ENCODE peak calls at places on chromosomes 1 and 21, in six cellular contexts. B, J, L, Z, T and K are unnamed samples.

GRCh38 chr1:205348559-205349477 is 7.9 kb downstream of the KLHDC8A start:
- DNase-seq in J (no peak), B (no peak), T (no peak), Z (no peak), L (no peak), K (no peak)

GRCh38 chr1:234001817-234002216 is 97.3 kb downstream of the SLC35F3 start:
- DNase-seq in B (no peak), J (no peak), Z (no peak), T (no peak), L (no peak), K (no peak)

GRCh38 chr21:17554619-17555472 is 42.0 kb downstream of the CXADR start:
- DNase-seq in B (no peak), T (no peak), Z (no peak), J (peak; percentile 10), L (peak; percentile 35), K (no peak)

GRCh38 chr21:35635261-35635660 is 425.1 kb downstream of the SETD4 start:
- DNase-seq in B (no peak), J (peak; percentile 94), T (no peak), Z (no peak), L (peak; percentile 98), K (no peak)

GRCh38 chr1:67792756-67793475 is 40.4 kb downstream of the GNG12 start:
- DNase-seq in B (no peak), Z (no peak), J (peak; percentile 37), L (no peak), T (no peak), K (no peak)

GRCh38 chr1:209590405-209590804 is 6.9 kb downstream of the CAMK1G start:
- DNase-seq in J (no peak), Z (no peak), T (no peak), L (peak; percentile 40), B (peak; percentile 54), K (no peak)

GRCh38 chr1:209884665-209885117 is 53.3 kb upstream of the SYT14 start:
- DNase-seq in T (peak; percentile 32), B (no peak), Z (no peak), L (peak; percentile 100), J (peak; percentile 99), K (no peak)

GRCh38 chr1:174884001-174884400 is 115.7 kb upstream of the CACYBP start:
- DNase-seq in B (no peak), Z (no peak), T (no peak), J (no peak), L (no peak), K (no peak)

GRCh38 chr1:39632491-39633417 is 6.7 kb downstream of the HEYL start:
- DNase-seq in B (peak; percentile 79), T (no peak), L (peak; percentile 55), J (peak; percentile 53), Z (no peak), K (no peak)

GRCh38 chr1:198228925-198229324 is 72.1 kb downstream of the NEK7 start:
- DNase-seq in Z (no peak), L (no peak), J (no peak), T (no peak), B (no peak), K (no peak)

GRCh38 chr21:42668193-42668592 is 14.8 kb downstream of the PDE9A start:
- DNase-seq in L (no peak), B (no peak), Z (no peak), T (no peak), J (no peak), K (no peak)

GRCh38 chr1:115330480-115331013 is 7.5 kb downstream of the NGF start:
- DNase-seq in T (no peak), J (peak; percentile 96), Z (no peak), B (no peak), L (peak; percentile 98), K (no peak)

GRCh38 chr1:192994141-192994540 is 65.0 kb downstream of the UCHL5 start:
- DNase-seq in T (no peak), B (no peak), Z (no peak), J (no peak), L (no peak), K (no peak)

GRCh38 chr1:6239950-6240768 is 3.8 kb upstream of the HES3 start:
- DNase-seq in J (peak; percentile 36), B (no peak), L (peak; percentile 82), T (no peak), Z (no peak), K (no peak)

GRCh38 chr1:54973205-54973921 is 7.1 kb upstream of the TMEM61 start:
- DNase-seq in B (no peak), J (peak; percentile 21), Z (no peak), T (peak; percentile 10), L (peak; percentile 47), K (no peak)

GRCh38 chr1:232114985-232115384 is 488.4 kb downstream of the DISC1 start:
- DNase-seq in L (no peak), J (no peak), Z (no peak), B (no peak), T (no peak), K (no peak)

GRCh38 chr1:216314369-216315095 is 108.7 kb downstream of the USH2A start:
- DNase-seq in B (no peak), J (peak; percentile 48), Z (no peak), L (peak; percentile 12), T (no peak), K (no peak)

GRCh38 chr1:220184503-220184902 is 87.8 kb downstream of the RAB3GAP2 start:
- DNase-seq in Z (no peak), B (no peak), L (no peak), T (no peak), J (peak; percentile 57), K (no peak)

GRCh38 chr1:26094076-26094669 is 17.5 kb upstream of the PDIK1L start:
- DNase-seq in J (peak; percentile 12), L (no peak), B (no peak), Z (no peak), T (no peak), K (no peak)

GRCh38 chr1:112319371-112320034 is 76.5 kb upstream of the CTTNBP2NL start:
- DNase-seq in B (no peak), L (no peak), J (no peak), T (no peak), Z (no peak), K (no peak)

GRCh38 chr21:38997051-38997450 is 186.2 kb downstream of the PSMG1 start:
- DNase-seq in B (no peak), T (no peak), L (no peak), Z (no peak), J (no peak), K (no peak)

GRCh38 chr1:46333300-46334029 is 7.1 kb upstream of the NSUN4 start:
- DNase-seq in B (peak; percentile 38), Z (no peak), T (peak; percentile 48), L (peak; percentile 46), J (peak; percentile 31), K (peak; percentile 34)
- TF ChIP-seq CTCF in B (no peak), Z (no peak), T (peak; percentile 45), L (peak; percentile 33), J (peak; percentile 38), K (peak; percentile 58)

GRCh38 chr1:90475623-90476022 is 241.5 kb downstream of the BARHL2 start:
- DNase-seq in T (no peak), L (no peak), Z (no peak), B (no peak), J (peak; percentile 1), K (no peak)
- TF ChIP-seq CTCF in T (no peak), L (no peak), Z (no peak), B (no peak), J (no peak), K (peak; percentile 26)

GRCh38 chr21:44910229-44911065 is 10.3 kb downstream of the ITGB2 start:
- DNase-seq in T (no peak), J (no peak), Z (no peak), B (no peak), L (no peak), K (no peak)

GRCh38 chr21:44912158-44912473 is 8.6 kb downstream of the ITGB2 start:
- DNase-seq in L (no peak), Z (no peak), J (no peak), B (no peak), T (no peak), K (no peak)

GRCh38 chr21:44909719-44910118 is 11.0 kb downstream of the ITGB2 start:
- DNase-seq in Z (no peak), T (no peak), J (no peak), L (no peak), B (no peak), K (no peak)

GRCh38 chr21:44911066-44911383 is 9.7 kb downstream of the ITGB2 start:
- DNase-seq in T (no peak), B (no peak), Z (no peak), L (no peak), J (no peak), K (no peak)

DNA sequence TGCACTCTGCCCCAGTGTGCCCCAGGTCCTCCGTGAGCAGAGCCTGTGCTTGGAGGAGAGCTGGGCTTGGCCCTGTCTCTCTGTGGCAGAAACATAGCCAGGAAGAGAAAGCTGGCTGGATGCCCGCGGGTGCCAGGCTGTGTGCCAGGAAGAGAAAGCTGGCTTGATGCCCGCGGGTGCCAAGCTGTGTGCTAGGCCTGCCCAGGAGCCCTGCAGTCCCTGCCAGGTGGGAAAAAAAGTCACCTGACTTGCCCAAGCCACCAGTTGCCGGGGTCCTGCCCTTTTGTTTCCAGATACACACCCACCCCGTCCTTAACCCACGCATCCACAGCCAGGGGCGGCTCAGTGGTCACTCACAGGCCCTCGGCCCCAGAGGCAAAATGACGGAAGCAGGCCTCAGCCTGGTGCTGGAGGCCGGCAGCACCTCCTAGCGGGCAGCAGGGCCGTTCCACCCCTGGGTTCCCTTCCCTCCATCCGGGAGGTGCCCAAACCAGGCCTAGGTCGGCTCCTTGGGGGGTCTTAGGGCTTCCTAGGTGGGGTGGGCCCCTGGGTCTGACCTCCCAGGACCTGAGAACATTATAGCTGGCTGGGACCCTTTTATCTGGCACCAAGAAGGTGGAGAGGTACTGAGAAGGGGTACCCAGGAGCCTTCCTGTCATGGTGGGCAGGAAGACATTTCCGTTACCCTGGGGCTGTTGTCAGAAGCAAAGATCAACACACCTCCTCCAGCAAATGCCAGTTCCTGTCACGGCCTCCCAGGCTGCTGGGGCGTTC is 9.1 kb downstream of the ITGB2 start:
- DNase-seq in T (no peak), J (no peak), Z (peak; percentile 63), L (no peak), B (no peak), K (no peak)
- TF ChIP-seq CTCF in T (peak; percentile 47), J (no peak), Z (peak; percentile 78), L (no peak), B (no peak), K (peak; percentile 22)

DNA sequence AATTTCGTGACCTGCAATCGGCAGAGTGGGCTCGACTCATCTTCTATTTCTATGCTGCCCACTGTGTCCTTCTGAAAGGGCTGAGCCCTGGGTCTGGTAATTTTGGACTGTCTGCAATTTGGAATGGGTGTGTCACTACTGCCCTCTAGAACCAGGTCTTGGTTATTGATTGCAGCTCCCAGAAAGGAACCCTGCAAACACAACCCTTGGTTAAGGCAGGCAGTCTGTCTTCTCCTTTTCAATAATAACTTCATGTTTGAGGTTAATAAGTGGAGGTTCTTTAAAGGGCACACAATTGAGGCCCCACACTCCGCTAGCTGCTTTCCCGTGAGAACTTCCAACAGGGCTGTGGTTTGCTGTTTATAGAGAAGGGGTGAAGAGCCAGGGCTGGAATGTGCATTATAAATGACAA is 79.9 kb upstream of the LYST start:
- DNase-seq in T (peak; percentile 49), B (no peak), L (peak; percentile 56), Z (no peak), J (peak; percentile 90), K (no peak)
- TF ChIP-seq CTCF in T (peak; percentile 62), B (no peak), L (peak; percentile 52), Z (no peak), J (peak; percentile 19), K (peak; percentile 18)

GRCh38 chr1:4517559-4517958 is 136.8 kb upstream of the AJAP1 start:
- DNase-seq in T (no peak), Z (no peak), B (no peak), L (no peak), J (no peak), K (no peak)
- TF ChIP-seq CTCF in T (no peak), Z (no peak), B (no peak), L (no peak), J (no peak), K (no peak)